ENCODE peak calls at places on chromosome 6, in ten cellular contexts. One of them, this sample, is unnamed. For H3K4me1, the result is how much of the 10 kb centered on the place peaks cover.

GRCh38 chr6:53290547-53291510 is 57.9 kb downstream of the ELOVL5 start:
- DNase-seq in tibial nerve: no peak
- DNase-seq in cardiac muscle cell: no peak
- DNase-seq in ovary: no peak
- DNase-seq in kidney: no peak
- DNase-seq in upper lobe of right lung: no peak
- DNase-seq in H9: no peak
- DNase-seq in colonic mucosa: no peak
- DNase-seq in CD8-positive, alpha-beta T cell: no peak
- DNase-seq in PC-9: no peak
- DNase-seq in this sample: no peak

GRCh38 chr6:2858678-2859324 is 17.1 kb upstream of the SERPINB1 start:
- DNase-seq in ovary: no peak
- DNase-seq in upper lobe of right lung: no peak
- DNase-seq in PC-9: no peak
- DNase-seq in kidney: no peak
- DNase-seq in colonic mucosa: no peak
- DNase-seq in tibial nerve: no peak
- DNase-seq in CD8-positive, alpha-beta T cell: peak
- DNase-seq in cardiac muscle cell: no peak
- DNase-seq in H9: no peak
- DNase-seq in this sample: no peak

GRCh38 chr6:167487706-167488664 is 163.1 kb downstream of the TTLL2 start:
- DNase-seq in kidney: no peak
- DNase-seq in colonic mucosa: no peak
- DNase-seq in ovary: no peak
- DNase-seq in cardiac muscle cell: no peak
- DNase-seq in PC-9: no peak
- DNase-seq in H9: no peak
- DNase-seq in tibial nerve: no peak
- DNase-seq in CD8-positive, alpha-beta T cell: no peak
- DNase-seq in upper lobe of right lung: no peak
- DNase-seq in this sample: no peak

GRCh38 chr6:96521267-96521624 is 360 bp upstream of the UFL1 start:
- DNase-seq in H9: no peak
- DNase-seq in CD8-positive, alpha-beta T cell: no peak
- DNase-seq in colonic mucosa: no peak
- DNase-seq in PC-9: no peak
- DNase-seq in cardiac muscle cell: no peak
- DNase-seq in kidney: no peak
- DNase-seq in tibial nerve: no peak
- DNase-seq in upper lobe of right lung: no peak
- DNase-seq in ovary: no peak
- DNase-seq in this sample: no peak

GRCh38 chr6:138973481-138974140 is 14.4 kb downstream of the REPS1 start:
- DNase-seq in kidney: no peak
- DNase-seq in H9: no peak
- DNase-seq in PC-9: no peak
- DNase-seq in CD8-positive, alpha-beta T cell: no peak
- DNase-seq in cardiac muscle cell: no peak
- DNase-seq in ovary: no peak
- DNase-seq in upper lobe of right lung: no peak
- DNase-seq in tibial nerve: no peak
- DNase-seq in colonic mucosa: no peak
- DNase-seq in this sample: no peak

GRCh38 chr6:121620002-121620740 is 184.7 kb downstream of the GJA1 start:
- DNase-seq in PC-9: no peak
- DNase-seq in upper lobe of right lung: no peak
- DNase-seq in colonic mucosa: no peak
- DNase-seq in tibial nerve: no peak
- DNase-seq in H9: peak
- DNase-seq in ovary: no peak
- DNase-seq in cardiac muscle cell: no peak
- DNase-seq in kidney: no peak
- DNase-seq in CD8-positive, alpha-beta T cell: no peak
- DNase-seq in this sample: no peak

GRCh38 chr6:110633731-110634130 is 157.3 kb upstream of the SLC22A16 start:
- DNase-seq in ovary: no peak
- DNase-seq in kidney: no peak
- DNase-seq in CD8-positive, alpha-beta T cell: no peak
- DNase-seq in H9: no peak
- DNase-seq in cardiac muscle cell: no peak
- DNase-seq in upper lobe of right lung: no peak
- DNase-seq in PC-9: no peak
- DNase-seq in colonic mucosa: no peak
- DNase-seq in tibial nerve: no peak
- DNase-seq in this sample: no peak

GRCh38 chr6:158879180-158879579 is 60.0 kb upstream of the EZR start:
- DNase-seq in upper lobe of right lung: no peak
- DNase-seq in H9: peak
- DNase-seq in PC-9: no peak
- DNase-seq in tibial nerve: no peak
- DNase-seq in kidney: no peak
- DNase-seq in CD8-positive, alpha-beta T cell: no peak
- DNase-seq in cardiac muscle cell: no peak
- DNase-seq in ovary: no peak
- DNase-seq in colonic mucosa: no peak
- DNase-seq in this sample: no peak

GRCh38 chr6:13468839-13469238 is 18.6 kb downstream of the GFOD1 start:
- DNase-seq in upper lobe of right lung: no peak
- DNase-seq in cardiac muscle cell: no peak
- DNase-seq in tibial nerve: no peak
- DNase-seq in H9: no peak
- DNase-seq in CD8-positive, alpha-beta T cell: no peak
- DNase-seq in ovary: no peak
- DNase-seq in colonic mucosa: no peak
- DNase-seq in PC-9: no peak
- DNase-seq in kidney: no peak
- DNase-seq in this sample: no peak

GRCh38 chr6:13465734-13466133 is 21.7 kb downstream of the GFOD1 start:
- DNase-seq in H9: no peak
- DNase-seq in ovary: no peak
- DNase-seq in cardiac muscle cell: no peak
- DNase-seq in kidney: no peak
- DNase-seq in PC-9: no peak
- DNase-seq in upper lobe of right lung: no peak
- DNase-seq in CD8-positive, alpha-beta T cell: no peak
- DNase-seq in colonic mucosa: no peak
- DNase-seq in tibial nerve: no peak
- DNase-seq in this sample: no peak

GRCh38 chr6:13466304-13467215 is 20.8 kb downstream of the GFOD1 start:
- DNase-seq in CD8-positive, alpha-beta T cell: no peak
- DNase-seq in tibial nerve: no peak
- DNase-seq in H9: no peak
- DNase-seq in kidney: no peak
- DNase-seq in upper lobe of right lung: no peak
- DNase-seq in cardiac muscle cell: no peak
- DNase-seq in PC-9: no peak
- DNase-seq in ovary: no peak
- DNase-seq in colonic mucosa: no peak
- DNase-seq in this sample: no peak

GRCh38 chr6:13469688-13470087 is 17.7 kb downstream of the GFOD1 start:
- DNase-seq in upper lobe of right lung: no peak
- DNase-seq in kidney: no peak
- DNase-seq in colonic mucosa: no peak
- DNase-seq in ovary: no peak
- DNase-seq in tibial nerve: no peak
- DNase-seq in cardiac muscle cell: no peak
- DNase-seq in CD8-positive, alpha-beta T cell: no peak
- DNase-seq in H9: no peak
- DNase-seq in PC-9: no peak
- DNase-seq in this sample: no peak

DNA sequence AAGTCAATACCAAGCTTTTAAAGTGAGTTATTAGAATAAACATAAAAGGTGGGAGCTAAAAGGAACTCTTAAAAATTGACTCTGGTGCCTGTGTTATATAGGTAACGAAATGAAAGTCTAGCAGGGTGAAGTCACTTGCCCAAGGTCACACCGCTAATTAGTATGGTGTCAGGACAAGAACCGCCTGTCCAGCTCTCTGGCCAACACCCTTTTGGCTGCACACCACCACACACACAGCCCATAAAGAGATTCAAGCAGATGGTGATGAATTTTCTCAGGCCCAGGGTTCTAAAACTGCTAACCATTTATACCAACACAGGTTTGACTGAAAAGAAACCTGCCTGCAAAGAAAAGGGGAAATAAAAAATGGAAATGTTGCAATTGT is 20.2 kb downstream of the GFOD1 start:
- DNase-seq in CD8-positive, alpha-beta T cell: no peak
- DNase-seq in H9: no peak
- DNase-seq in PC-9: no peak
- DNase-seq in cardiac muscle cell: no peak
- DNase-seq in kidney: no peak
- DNase-seq in colonic mucosa: no peak
- DNase-seq in upper lobe of right lung: no peak
- DNase-seq in tibial nerve: no peak
- DNase-seq in ovary: no peak
- DNase-seq in this sample: no peak
- H3K4me1 ChIP-seq in CD8-positive, alpha-beta T cell: under half
- H3K4me1 ChIP-seq in H9: under half
- H3K4me1 ChIP-seq in PC-9: under half
- H3K4me1 ChIP-seq in cardiac muscle cell: under half
- H3K4me1 ChIP-seq in kidney: under half
- H3K4me1 ChIP-seq in colonic mucosa: under half
- H3K4me1 ChIP-seq in upper lobe of right lung: under half
- H3K4me1 ChIP-seq in tibial nerve: under half
- H3K4me1 ChIP-seq in ovary: under half
- H3K4me1 ChIP-seq in this sample: half or more

GRCh38 chr6:98946266-98946817 is 1.4 kb downstream of the FBXL4 start:
- DNase-seq in tibial nerve: no peak
- DNase-seq in CD8-positive, alpha-beta T cell: no peak
- DNase-seq in colonic mucosa: no peak
- DNase-seq in ovary: no peak
- DNase-seq in PC-9: no peak
- DNase-seq in cardiac muscle cell: no peak
- DNase-seq in H9: no peak
- DNase-seq in kidney: no peak
- DNase-seq in upper lobe of right lung: no peak
- DNase-seq in this sample: no peak
- H3K27ac ChIP-seq in tibial nerve: peak
- H3K27ac ChIP-seq in CD8-positive, alpha-beta T cell: peak
- H3K27ac ChIP-seq in colonic mucosa: no peak
- H3K27ac ChIP-seq in ovary: no peak
- H3K27ac ChIP-seq in PC-9: peak
- H3K27ac ChIP-seq in cardiac muscle cell: no peak
- H3K27ac ChIP-seq in H9: no peak
- H3K27ac ChIP-seq in kidney: no peak
- H3K27ac ChIP-seq in upper lobe of right lung: peak
- H3K27ac ChIP-seq in this sample: no peak

GRCh38 chr6:14578994-14579393 is 461.4 kb downstream of the CD83 start:
- DNase-seq in kidney: no peak
- DNase-seq in colonic mucosa: no peak
- DNase-seq in ovary: no peak
- DNase-seq in upper lobe of right lung: no peak
- DNase-seq in tibial nerve: no peak
- DNase-seq in H9: no peak
- DNase-seq in CD8-positive, alpha-beta T cell: no peak
- DNase-seq in PC-9: no peak
- DNase-seq in cardiac muscle cell: no peak
- DNase-seq in this sample: no peak

GRCh38 chr6:14585689-14586088 is 468.1 kb downstream of the CD83 start:
- DNase-seq in PC-9: no peak
- DNase-seq in colonic mucosa: no peak
- DNase-seq in tibial nerve: no peak
- DNase-seq in kidney: no peak
- DNase-seq in H9: no peak
- DNase-seq in cardiac muscle cell: no peak
- DNase-seq in ovary: no peak
- DNase-seq in upper lobe of right lung: no peak
- DNase-seq in CD8-positive, alpha-beta T cell: no peak
- DNase-seq in this sample: no peak

GRCh38 chr6:14582731-14583130 is 465.2 kb downstream of the CD83 start:
- DNase-seq in cardiac muscle cell: no peak
- DNase-seq in kidney: no peak
- DNase-seq in H9: no peak
- DNase-seq in PC-9: no peak
- DNase-seq in upper lobe of right lung: no peak
- DNase-seq in colonic mucosa: no peak
- DNase-seq in CD8-positive, alpha-beta T cell: no peak
- DNase-seq in ovary: no peak
- DNase-seq in tibial nerve: no peak
- DNase-seq in this sample: no peak

GRCh38 chr6:14589192-14589591 is 471.6 kb downstream of the CD83 start:
- DNase-seq in upper lobe of right lung: no peak
- DNase-seq in colonic mucosa: no peak
- DNase-seq in CD8-positive, alpha-beta T cell: no peak
- DNase-seq in H9: no peak
- DNase-seq in kidney: no peak
- DNase-seq in ovary: no peak
- DNase-seq in tibial nerve: no peak
- DNase-seq in cardiac muscle cell: no peak
- DNase-seq in PC-9: no peak
- DNase-seq in this sample: no peak

DNA sequence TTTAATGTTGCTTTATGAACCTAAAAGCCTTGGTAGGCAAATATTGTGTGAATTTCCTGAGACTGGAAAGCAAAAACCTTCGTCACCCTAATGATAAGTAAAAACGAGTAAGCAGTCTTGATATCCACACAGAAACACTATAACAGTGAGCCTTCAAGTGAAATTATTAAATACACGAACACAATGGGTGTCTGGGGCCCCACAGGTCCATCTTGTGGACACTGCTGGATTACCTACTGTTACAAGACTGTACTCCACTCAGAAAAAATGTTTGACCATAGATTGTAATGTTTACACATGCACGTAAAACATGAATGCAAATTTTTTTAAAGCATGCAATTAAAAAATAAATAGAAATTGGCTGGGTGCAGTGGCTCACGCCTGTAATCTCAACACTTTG is 466.9 kb downstream of the CD83 start:
- DNase-seq in CD8-positive, alpha-beta T cell: no peak
- DNase-seq in ovary: no peak
- DNase-seq in colonic mucosa: no peak
- DNase-seq in upper lobe of right lung: no peak
- DNase-seq in kidney: no peak
- DNase-seq in H9: no peak
- DNase-seq in PC-9: no peak
- DNase-seq in tibial nerve: no peak
- DNase-seq in cardiac muscle cell: no peak
- DNase-seq in this sample: no peak
- TF ChIP-seq CTCF in CD8-positive, alpha-beta T cell: no peak
- TF ChIP-seq CTCF in ovary: no peak
- TF ChIP-seq CTCF in colonic mucosa: no peak
- TF ChIP-seq CTCF in upper lobe of right lung: peak
- TF ChIP-seq CTCF in kidney: peak
- TF ChIP-seq CTCF in H9: no peak
- TF ChIP-seq CTCF in PC-9: no peak
- TF ChIP-seq CTCF in tibial nerve: no peak
- TF ChIP-seq CTCF in cardiac muscle cell: peak
- TF ChIP-seq CTCF in this sample: peak

DNA sequence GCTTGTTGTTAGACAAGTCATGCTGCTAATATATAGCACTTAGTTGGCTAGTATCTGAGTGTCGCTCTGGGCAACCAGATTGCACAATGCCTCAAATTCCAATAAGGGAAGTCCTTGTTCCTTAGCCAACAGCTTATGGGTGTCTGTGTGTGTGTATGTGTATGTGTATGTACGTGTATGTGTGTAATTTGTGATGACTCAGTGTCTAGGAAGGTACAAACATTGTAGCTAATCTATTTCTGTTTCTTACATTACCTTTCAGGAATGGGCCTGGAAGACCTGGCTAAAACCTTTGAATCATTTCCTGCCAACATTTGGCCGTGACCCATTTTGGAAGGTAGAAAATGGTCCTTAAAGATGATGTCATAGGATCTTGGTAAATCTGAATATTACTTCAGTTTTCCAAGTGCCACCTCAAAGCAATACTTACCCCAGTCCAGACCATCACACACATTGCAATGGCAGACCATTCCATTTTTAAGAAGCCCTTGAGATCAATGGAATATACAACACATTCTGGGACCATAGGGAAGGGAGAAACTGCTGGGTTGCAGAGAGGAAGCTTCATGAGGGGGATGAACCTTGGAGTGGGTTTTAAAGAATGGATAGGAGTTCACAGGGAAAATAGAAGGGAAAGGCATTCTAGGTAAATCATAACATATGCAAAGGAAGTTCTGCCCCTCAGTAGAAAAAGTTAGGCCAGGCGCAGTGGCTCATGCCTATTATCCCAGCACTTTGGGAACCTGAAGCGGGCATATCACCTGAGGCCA is 25.1 kb downstream of the NEDD9 start:
- DNase-seq in CD8-positive, alpha-beta T cell: no peak
- DNase-seq in H9: no peak
- DNase-seq in tibial nerve: no peak
- DNase-seq in colonic mucosa: peak
- DNase-seq in ovary: no peak
- DNase-seq in PC-9: peak
- DNase-seq in upper lobe of right lung: no peak
- DNase-seq in kidney: no peak
- DNase-seq in cardiac muscle cell: no peak
- DNase-seq in this sample: peak
- H3K4me1 ChIP-seq in CD8-positive, alpha-beta T cell: under half
- H3K4me1 ChIP-seq in H9: under half
- H3K4me1 ChIP-seq in tibial nerve: half or more
- H3K4me1 ChIP-seq in colonic mucosa: under half
- H3K4me1 ChIP-seq in ovary: under half
- H3K4me1 ChIP-seq in PC-9: under half
- H3K4me1 ChIP-seq in upper lobe of right lung: half or more
- H3K4me1 ChIP-seq in kidney: under half
- H3K4me1 ChIP-seq in cardiac muscle cell: under half
- H3K4me1 ChIP-seq in this sample: under half